ENCODE peak calls at places on chromosomes 13 and 19, in eight cellular contexts. One of them, this sample, is unnamed.

GRCh38 chr19:29525901-29526729 is at the start of gene VSTM2B:
- DNase-seq in kidney epithelial cell: no peak
- DNase-seq in fibroblast of the aortic adventitia: no peak
- DNase-seq in adrenal gland: no peak
- DNase-seq in AG10803: no peak
- DNase-seq in fibroblast of lung: no peak
- DNase-seq in neural progenitor cell: peak; percentile 73
- DNase-seq in tibial artery: no peak
- DNase-seq in this sample: no peak

GRCh38 chr13:54965881-54966280 is 1937.3 kb downstream of the OLFM4 start:
- DNase-seq in neural progenitor cell: no peak
- DNase-seq in fibroblast of the aortic adventitia: no peak
- DNase-seq in fibroblast of lung: peak; percentile 6
- DNase-seq in AG10803: no peak
- DNase-seq in kidney epithelial cell: peak; percentile 45
- DNase-seq in adrenal gland: no peak
- DNase-seq in tibial artery: no peak
- DNase-seq in this sample: peak; percentile 1

GRCh38 chr13:107553838-107554237 is 661.5 kb downstream of the LIG4 start:
- DNase-seq in kidney epithelial cell: no peak
- DNase-seq in fibroblast of lung: peak; percentile 11
- DNase-seq in AG10803: peak; percentile 2
- DNase-seq in tibial artery: no peak
- DNase-seq in fibroblast of the aortic adventitia: no peak
- DNase-seq in adrenal gland: no peak
- DNase-seq in neural progenitor cell: peak; percentile 20
- DNase-seq in this sample: no peak

GRCh38 chr13:29954082-29955043 is 103.9 kb upstream of the UBL3 start:
- DNase-seq in neural progenitor cell: no peak
- DNase-seq in kidney epithelial cell: no peak
- DNase-seq in fibroblast of lung: no peak
- DNase-seq in AG10803: no peak
- DNase-seq in tibial artery: no peak
- DNase-seq in fibroblast of the aortic adventitia: no peak
- DNase-seq in adrenal gland: no peak
- DNase-seq in this sample: no peak

GRCh38 chr19:18961767-18962423 is 20.9 kb upstream of the HOMER3 start:
- DNase-seq in fibroblast of lung: no peak
- DNase-seq in adrenal gland: no peak
- DNase-seq in tibial artery: no peak
- DNase-seq in AG10803: no peak
- DNase-seq in kidney epithelial cell: no peak
- DNase-seq in neural progenitor cell: peak; percentile 85
- DNase-seq in fibroblast of the aortic adventitia: no peak
- DNase-seq in this sample: no peak

GRCh38 chr13:77595166-77595810 is 59.8 kb downstream of the SCEL start:
- DNase-seq in kidney epithelial cell: no peak
- DNase-seq in fibroblast of the aortic adventitia: no peak
- DNase-seq in neural progenitor cell: no peak
- DNase-seq in adrenal gland: no peak
- DNase-seq in AG10803: no peak
- DNase-seq in tibial artery: no peak
- DNase-seq in fibroblast of lung: no peak
- DNase-seq in this sample: no peak

GRCh38 chr13:113658836-113659235 is 838 bp upstream of the ATP4B start:
- DNase-seq in fibroblast of lung: no peak
- DNase-seq in kidney epithelial cell: no peak
- DNase-seq in fibroblast of the aortic adventitia: no peak
- DNase-seq in tibial artery: no peak
- DNase-seq in AG10803: no peak
- DNase-seq in neural progenitor cell: no peak
- DNase-seq in adrenal gland: peak; percentile 3
- DNase-seq in this sample: no peak

GRCh38 chr13:49772828-49773227 is 19.7 kb downstream of the KPNA3 start:
- DNase-seq in neural progenitor cell: no peak
- DNase-seq in fibroblast of the aortic adventitia: no peak
- DNase-seq in adrenal gland: no peak
- DNase-seq in tibial artery: no peak
- DNase-seq in fibroblast of lung: no peak
- DNase-seq in AG10803: no peak
- DNase-seq in kidney epithelial cell: no peak
- DNase-seq in this sample: no peak

GRCh38 chr13:91375119-91375729 is 23.2 kb upstream of the GPC5 start:
- DNase-seq in adrenal gland: no peak
- DNase-seq in neural progenitor cell: no peak
- DNase-seq in fibroblast of the aortic adventitia: peak; percentile 35
- DNase-seq in kidney epithelial cell: no peak
- DNase-seq in fibroblast of lung: no peak
- DNase-seq in tibial artery: no peak
- DNase-seq in AG10803: peak; percentile 5
- DNase-seq in this sample: no peak

GRCh38 chr13:98221234-98221633 is 44.2 kb upstream of the RNF113B start:
- DNase-seq in fibroblast of lung: no peak
- DNase-seq in kidney epithelial cell: no peak
- DNase-seq in adrenal gland: no peak
- DNase-seq in AG10803: peak; percentile 43
- DNase-seq in neural progenitor cell: no peak
- DNase-seq in fibroblast of the aortic adventitia: peak; percentile 76
- DNase-seq in tibial artery: no peak
- DNase-seq in this sample: no peak

GRCh38 chr13:47555235-47555634 is 445.8 kb downstream of the SUCLA2 start:
- DNase-seq in fibroblast of the aortic adventitia: no peak
- DNase-seq in AG10803: no peak
- DNase-seq in neural progenitor cell: no peak
- DNase-seq in kidney epithelial cell: no peak
- DNase-seq in fibroblast of lung: peak; percentile 41
- DNase-seq in tibial artery: no peak
- DNase-seq in adrenal gland: no peak
- DNase-seq in this sample: no peak

GRCh38 chr19:30089086-30089665 is 147.1 kb downstream of the URI1 start:
- DNase-seq in adrenal gland: no peak
- DNase-seq in tibial artery: no peak
- DNase-seq in fibroblast of lung: no peak
- DNase-seq in neural progenitor cell: no peak
- DNase-seq in AG10803: no peak
- DNase-seq in kidney epithelial cell: no peak
- DNase-seq in fibroblast of the aortic adventitia: no peak
- DNase-seq in this sample: no peak

GRCh38 chr19:1621021-1621420 is 15.8 kb upstream of the UQCR11 start:
- DNase-seq in fibroblast of the aortic adventitia: no peak
- DNase-seq in AG10803: no peak
- DNase-seq in fibroblast of lung: no peak
- DNase-seq in neural progenitor cell: no peak
- DNase-seq in adrenal gland: no peak
- DNase-seq in kidney epithelial cell: no peak
- DNase-seq in tibial artery: no peak
- DNase-seq in this sample: no peak

GRCh38 chr19:22945560-22945959 is 57.4 kb downstream of the ZNF728 start:
- DNase-seq in fibroblast of lung: peak; percentile 23
- DNase-seq in kidney epithelial cell: no peak
- DNase-seq in tibial artery: no peak
- DNase-seq in AG10803: peak; percentile 2
- DNase-seq in adrenal gland: no peak
- DNase-seq in neural progenitor cell: peak; percentile 33
- DNase-seq in fibroblast of the aortic adventitia: peak; percentile 9
- DNase-seq in this sample: peak; percentile 1

GRCh38 chr13:42561752-42562467 is 12.0 kb upstream of the TNFSF11 start:
- DNase-seq in neural progenitor cell: no peak
- DNase-seq in AG10803: no peak
- DNase-seq in tibial artery: no peak
- DNase-seq in fibroblast of lung: no peak
- DNase-seq in kidney epithelial cell: no peak
- DNase-seq in fibroblast of the aortic adventitia: no peak
- DNase-seq in adrenal gland: no peak
- DNase-seq in this sample: no peak

GRCh38 chr13:50889317-50889716 is 20.3 kb upstream of the RNASEH2B start:
- DNase-seq in tibial artery: no peak
- DNase-seq in fibroblast of the aortic adventitia: no peak
- DNase-seq in fibroblast of lung: no peak
- DNase-seq in adrenal gland: no peak
- DNase-seq in kidney epithelial cell: no peak
- DNase-seq in neural progenitor cell: no peak
- DNase-seq in AG10803: no peak
- DNase-seq in this sample: no peak

GRCh38 chr13:91369432-91369831 is 21.9 kb downstream of the MIR17HG start:
- DNase-seq in fibroblast of the aortic adventitia: peak; percentile 79
- DNase-seq in adrenal gland: no peak
- DNase-seq in kidney epithelial cell: no peak
- DNase-seq in neural progenitor cell: no peak
- DNase-seq in AG10803: peak; percentile 15
- DNase-seq in tibial artery: no peak
- DNase-seq in fibroblast of lung: peak; percentile 67
- DNase-seq in this sample: no peak

GRCh38 chr13:48446454-48446853 is 33.5 kb upstream of the LPAR6 start:
- DNase-seq in kidney epithelial cell: no peak
- DNase-seq in fibroblast of lung: peak; percentile 82
- DNase-seq in adrenal gland: no peak
- DNase-seq in fibroblast of the aortic adventitia: peak; percentile 78
- DNase-seq in neural progenitor cell: no peak
- DNase-seq in tibial artery: no peak
- DNase-seq in AG10803: peak; percentile 64
- DNase-seq in this sample: no peak

GRCh38 chr19:15251749-15252397 is 19.6 kb upstream of the EPHX3 start:
- DNase-seq in fibroblast of the aortic adventitia: peak; percentile 98
- DNase-seq in neural progenitor cell: peak; percentile 88
- DNase-seq in tibial artery: peak; percentile 90
- DNase-seq in kidney epithelial cell: peak; percentile 70
- DNase-seq in fibroblast of lung: peak; percentile 93
- DNase-seq in adrenal gland: peak; percentile 92
- DNase-seq in AG10803: peak; percentile 98
- DNase-seq in this sample: no peak
- TF ChIP-seq CTCF in fibroblast of the aortic adventitia: peak; percentile 83
- TF ChIP-seq CTCF in neural progenitor cell: peak; percentile 60
- TF ChIP-seq CTCF in tibial artery: peak; percentile 57
- TF ChIP-seq CTCF in kidney epithelial cell: peak; percentile 57
- TF ChIP-seq CTCF in fibroblast of lung: peak; percentile 71
- TF ChIP-seq CTCF in adrenal gland: no peak
- TF ChIP-seq CTCF in AG10803: peak; percentile 70
- TF ChIP-seq CTCF in this sample: peak; percentile 47

DNA sequence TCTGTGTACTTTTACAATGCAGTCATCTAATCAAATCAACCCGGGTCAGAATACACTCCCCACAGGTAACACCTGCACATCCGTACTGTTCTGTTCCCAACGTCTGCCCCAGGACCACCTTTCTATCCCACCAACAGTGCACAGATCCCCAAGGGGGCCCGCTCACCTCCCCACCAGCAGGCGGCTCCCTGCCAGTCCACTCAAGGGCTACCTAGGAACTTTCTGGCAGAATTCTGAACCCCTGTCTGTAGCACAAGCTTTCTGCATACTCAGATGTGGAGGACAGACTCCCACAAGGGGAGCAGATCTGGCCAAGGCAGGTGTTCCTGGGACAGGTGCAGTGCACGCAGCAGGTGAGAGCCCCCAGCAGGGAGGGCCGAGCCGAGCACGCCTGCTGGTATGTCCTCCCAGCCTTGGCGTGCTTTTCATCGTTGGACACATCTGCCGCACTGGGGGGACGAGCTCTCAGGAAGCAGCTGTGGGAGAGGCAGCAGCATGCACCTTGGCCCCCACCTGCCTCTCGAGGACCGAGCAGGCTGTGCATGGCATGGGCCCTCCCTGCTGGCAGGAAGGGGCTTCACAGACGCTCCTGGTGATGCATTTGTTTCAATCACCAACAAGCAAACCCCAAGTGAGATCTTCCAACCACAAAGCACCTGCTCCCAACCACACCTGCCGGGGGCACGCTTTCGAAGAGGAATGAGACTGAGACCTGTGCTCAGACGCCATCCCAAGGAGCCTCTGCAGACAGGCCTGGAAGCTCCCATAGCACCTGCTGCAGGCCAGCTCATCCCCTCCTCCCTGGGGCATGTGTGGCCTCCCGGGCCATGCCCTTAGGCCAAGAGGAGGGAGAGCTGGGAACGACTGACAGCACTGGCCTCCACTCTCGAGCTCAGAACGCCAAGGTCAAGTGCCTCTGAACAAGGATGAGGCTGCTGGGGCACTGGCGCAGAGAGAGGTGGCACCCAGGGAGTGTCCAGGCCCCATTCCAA is 35.9 kb downstream of the RAB20 start:
- DNase-seq in neural progenitor cell: no peak
- DNase-seq in adrenal gland: peak; percentile 88
- DNase-seq in tibial artery: no peak
- DNase-seq in fibroblast of lung: no peak
- DNase-seq in AG10803: no peak
- DNase-seq in fibroblast of the aortic adventitia: no peak
- DNase-seq in kidney epithelial cell: no peak
- DNase-seq in this sample: no peak
- H3K4me3 ChIP-seq in neural progenitor cell: no peak overlapping the region
- H3K4me3 ChIP-seq in adrenal gland: no peak overlapping the region
- H3K4me3 ChIP-seq in tibial artery: no peak overlapping the region
- H3K4me3 ChIP-seq in fibroblast of lung: no peak overlapping the region
- H3K4me3 ChIP-seq in AG10803: no peak overlapping the region
- H3K4me3 ChIP-seq in fibroblast of the aortic adventitia: no peak overlapping the region
- H3K4me3 ChIP-seq in kidney epithelial cell: no peak overlapping the region
- H3K4me3 ChIP-seq in this sample: no peak overlapping the region

GRCh38 chr13:24923305-24923640 is 159.3 kb downstream of the RNF17 start:
- DNase-seq in tibial artery: no peak
- DNase-seq in kidney epithelial cell: peak; percentile 26
- DNase-seq in fibroblast of the aortic adventitia: peak; percentile 92
- DNase-seq in neural progenitor cell: no peak
- DNase-seq in fibroblast of lung: peak; percentile 88
- DNase-seq in AG10803: peak; percentile 83
- DNase-seq in adrenal gland: peak; percentile 16
- DNase-seq in this sample: peak; percentile 48

GRCh38 chr13:24925318-24926231 is 161.6 kb downstream of the RNF17 start:
- DNase-seq in adrenal gland: no peak
- DNase-seq in fibroblast of the aortic adventitia: no peak
- DNase-seq in AG10803: no peak
- DNase-seq in fibroblast of lung: no peak
- DNase-seq in kidney epithelial cell: no peak
- DNase-seq in neural progenitor cell: no peak
- DNase-seq in tibial artery: no peak
- DNase-seq in this sample: no peak

GRCh38 chr13:24921881-24922280 is 157.9 kb downstream of the RNF17 start:
- DNase-seq in neural progenitor cell: no peak
- DNase-seq in tibial artery: no peak
- DNase-seq in kidney epithelial cell: no peak
- DNase-seq in fibroblast of the aortic adventitia: no peak
- DNase-seq in adrenal gland: no peak
- DNase-seq in fibroblast of lung: no peak
- DNase-seq in AG10803: no peak
- DNase-seq in this sample: no peak

GRCh38 chr13:24921003-24921402 is 157.0 kb downstream of the RNF17 start:
- DNase-seq in fibroblast of the aortic adventitia: no peak
- DNase-seq in fibroblast of lung: no peak
- DNase-seq in neural progenitor cell: no peak
- DNase-seq in kidney epithelial cell: no peak
- DNase-seq in AG10803: no peak
- DNase-seq in tibial artery: no peak
- DNase-seq in adrenal gland: no peak
- DNase-seq in this sample: no peak

GRCh38 chr13:24922390-24923304 is 158.7 kb downstream of the RNF17 start:
- DNase-seq in neural progenitor cell: peak; percentile 98
- DNase-seq in fibroblast of lung: peak; percentile 98
- DNase-seq in kidney epithelial cell: peak; percentile 90
- DNase-seq in fibroblast of the aortic adventitia: peak; percentile 96
- DNase-seq in adrenal gland: peak; percentile 98
- DNase-seq in AG10803: peak; percentile 96
- DNase-seq in tibial artery: peak; percentile 98
- DNase-seq in this sample: peak; percentile 67
- TF ChIP-seq CTCF in neural progenitor cell: peak; percentile 21
- TF ChIP-seq CTCF in fibroblast of lung: no peak
- TF ChIP-seq CTCF in kidney epithelial cell: no peak
- TF ChIP-seq CTCF in fibroblast of the aortic adventitia: no peak
- TF ChIP-seq CTCF in adrenal gland: no peak
- TF ChIP-seq CTCF in AG10803: no peak
- TF ChIP-seq CTCF in tibial artery: no peak
- TF ChIP-seq CTCF in this sample: no peak

GRCh38 chr19:9945319-9945966 is 9.1 kb upstream of the OLFM2 start:
- DNase-seq in neural progenitor cell: peak; percentile 31
- DNase-seq in tibial artery: peak; percentile 93
- DNase-seq in fibroblast of lung: peak; percentile 99
- DNase-seq in adrenal gland: peak; percentile 88
- DNase-seq in kidney epithelial cell: peak; percentile 49
- DNase-seq in fibroblast of the aortic adventitia: peak; percentile 99
- DNase-seq in AG10803: peak; percentile 100
- DNase-seq in this sample: peak; percentile 47
- H3K4me3 ChIP-seq in neural progenitor cell: no peak overlapping the region
- H3K4me3 ChIP-seq in tibial artery: peak overlapping the region; percentile 4
- H3K4me3 ChIP-seq in fibroblast of lung: no peak overlapping the region
- H3K4me3 ChIP-seq in adrenal gland: no peak overlapping the region
- H3K4me3 ChIP-seq in kidney epithelial cell: no peak overlapping the region
- H3K4me3 ChIP-seq in fibroblast of the aortic adventitia: peak overlapping the region; percentile 20
- H3K4me3 ChIP-seq in AG10803: peak overlapping the region; percentile 27
- H3K4me3 ChIP-seq in this sample: no peak overlapping the region